ENCODE peak calls at places on chromosomes 2 and 18, in eight cellular contexts. One of them, this sample, is unnamed.

GRCh38 chr2:10267551-10268465 is 34.9 kb upstream of the HPCAL1 start:
- DNase-seq in heart left ventricle: peak
- DNase-seq in lower leg skin: peak
- DNase-seq in GM12878: no peak
- DNase-seq in cardiac fibroblast: no peak
- DNase-seq in left ventricle myocardium inferior: peak
- DNase-seq in AG04450: no peak
- DNase-seq in GM23338: peak
- DNase-seq in this sample: no peak

GRCh38 chr2:19176977-19177376 is 181.4 kb downstream of the OSR1 start:
- DNase-seq in heart left ventricle: no peak
- DNase-seq in GM12878: no peak
- DNase-seq in left ventricle myocardium inferior: no peak
- DNase-seq in cardiac fibroblast: peak
- DNase-seq in GM23338: no peak
- DNase-seq in AG04450: no peak
- DNase-seq in lower leg skin: no peak
- DNase-seq in this sample: peak

GRCh38 chr18:35141567-35142269 is 99.1 kb upstream of the ZNF397 start:
- DNase-seq in GM12878: no peak
- DNase-seq in heart left ventricle: no peak
- DNase-seq in lower leg skin: no peak
- DNase-seq in left ventricle myocardium inferior: no peak
- DNase-seq in AG04450: no peak
- DNase-seq in GM23338: no peak
- DNase-seq in cardiac fibroblast: no peak
- DNase-seq in this sample: no peak

GRCh38 chr2:56325661-56326345 is 142.0 kb downstream of the CCDC85A start:
- DNase-seq in left ventricle myocardium inferior: no peak
- DNase-seq in cardiac fibroblast: no peak
- DNase-seq in GM23338: no peak
- DNase-seq in lower leg skin: no peak
- DNase-seq in GM12878: no peak
- DNase-seq in AG04450: no peak
- DNase-seq in heart left ventricle: no peak
- DNase-seq in this sample: no peak

GRCh38 chr18:61149786-61150185 is 183.4 kb upstream of the CDH20 start:
- DNase-seq in GM12878: no peak
- DNase-seq in heart left ventricle: no peak
- DNase-seq in lower leg skin: no peak
- DNase-seq in GM23338: no peak
- DNase-seq in AG04450: no peak
- DNase-seq in cardiac fibroblast: no peak
- DNase-seq in left ventricle myocardium inferior: no peak
- DNase-seq in this sample: no peak

GRCh38 chr2:28994679-28995078 is 13.6 kb downstream of the TOGARAM2 start:
- DNase-seq in GM12878: no peak
- DNase-seq in lower leg skin: no peak
- DNase-seq in cardiac fibroblast: no peak
- DNase-seq in heart left ventricle: no peak
- DNase-seq in GM23338: no peak
- DNase-seq in AG04450: no peak
- DNase-seq in left ventricle myocardium inferior: no peak
- DNase-seq in this sample: no peak

GRCh38 chr2:230865324-230865765 is 603 bp downstream of the ITM2C start:
- DNase-seq in AG04450: no peak
- DNase-seq in GM23338: peak
- DNase-seq in lower leg skin: no peak
- DNase-seq in left ventricle myocardium inferior: no peak
- DNase-seq in cardiac fibroblast: peak
- DNase-seq in heart left ventricle: no peak
- DNase-seq in GM12878: no peak
- DNase-seq in this sample: no peak

GRCh38 chr2:109724533-109725460 is 69.3 kb upstream of the RGPD5 start:
- DNase-seq in cardiac fibroblast: no peak
- DNase-seq in AG04450: no peak
- DNase-seq in GM12878: no peak
- DNase-seq in lower leg skin: peak
- DNase-seq in heart left ventricle: no peak
- DNase-seq in left ventricle myocardium inferior: no peak
- DNase-seq in GM23338: no peak
- DNase-seq in this sample: no peak

GRCh38 chr2:174670446-174670845 is 72.8 kb upstream of the WIPF1 start:
- DNase-seq in GM23338: no peak
- DNase-seq in AG04450: no peak
- DNase-seq in heart left ventricle: peak
- DNase-seq in left ventricle myocardium inferior: peak
- DNase-seq in lower leg skin: no peak
- DNase-seq in GM12878: no peak
- DNase-seq in cardiac fibroblast: peak
- DNase-seq in this sample: no peak

GRCh38 chr2:25420820-25421237 is 79.1 kb upstream of the DNMT3A start:
- DNase-seq in cardiac fibroblast: no peak
- DNase-seq in GM12878: peak
- DNase-seq in lower leg skin: no peak
- DNase-seq in heart left ventricle: no peak
- DNase-seq in left ventricle myocardium inferior: no peak
- DNase-seq in AG04450: no peak
- DNase-seq in GM23338: no peak
- DNase-seq in this sample: no peak

GRCh38 chr2:232363784-232364615 is 14.6 kb upstream of the ALPP start:
- DNase-seq in cardiac fibroblast: peak
- DNase-seq in heart left ventricle: no peak
- DNase-seq in left ventricle myocardium inferior: no peak
- DNase-seq in lower leg skin: no peak
- DNase-seq in AG04450: no peak
- DNase-seq in GM23338: no peak
- DNase-seq in GM12878: peak
- DNase-seq in this sample: no peak

GRCh38 chr2:148483675-148484074 is 160.9 kb upstream of the EPC2 start:
- DNase-seq in GM23338: no peak
- DNase-seq in left ventricle myocardium inferior: no peak
- DNase-seq in cardiac fibroblast: no peak
- DNase-seq in AG04450: no peak
- DNase-seq in lower leg skin: no peak
- DNase-seq in GM12878: no peak
- DNase-seq in heart left ventricle: no peak
- DNase-seq in this sample: no peak

GRCh38 chr2:63044360-63045327 is 6.0 kb upstream of the OTX1 start:
- DNase-seq in lower leg skin: no peak
- DNase-seq in GM12878: no peak
- DNase-seq in heart left ventricle: no peak
- DNase-seq in left ventricle myocardium inferior: no peak
- DNase-seq in AG04450: no peak
- DNase-seq in cardiac fibroblast: no peak
- DNase-seq in GM23338: peak
- DNase-seq in this sample: no peak

GRCh38 chr2:173716458-173717052 is 248.6 kb downstream of the SP3 start:
- DNase-seq in lower leg skin: no peak
- DNase-seq in left ventricle myocardium inferior: no peak
- DNase-seq in heart left ventricle: no peak
- DNase-seq in AG04450: no peak
- DNase-seq in GM23338: no peak
- DNase-seq in cardiac fibroblast: no peak
- DNase-seq in GM12878: no peak
- DNase-seq in this sample: no peak

GRCh38 chr18:25786778-25787177 is 303.6 kb downstream of the SS18 start:
- DNase-seq in GM12878: no peak
- DNase-seq in cardiac fibroblast: peak
- DNase-seq in left ventricle myocardium inferior: no peak
- DNase-seq in AG04450: peak
- DNase-seq in lower leg skin: no peak
- DNase-seq in heart left ventricle: no peak
- DNase-seq in GM23338: no peak
- DNase-seq in this sample: peak

GRCh38 chr2:98658816-98659486 is 50.6 kb downstream of the UNC50 start:
- DNase-seq in lower leg skin: no peak
- DNase-seq in AG04450: no peak
- DNase-seq in left ventricle myocardium inferior: no peak
- DNase-seq in GM23338: no peak
- DNase-seq in GM12878: no peak
- DNase-seq in heart left ventricle: no peak
- DNase-seq in cardiac fibroblast: no peak
- DNase-seq in this sample: no peak

GRCh38 chr2:98654702-98655488 is 46.5 kb downstream of the UNC50 start:
- DNase-seq in left ventricle myocardium inferior: no peak
- DNase-seq in AG04450: no peak
- DNase-seq in heart left ventricle: no peak
- DNase-seq in cardiac fibroblast: no peak
- DNase-seq in GM23338: no peak
- DNase-seq in lower leg skin: no peak
- DNase-seq in GM12878: no peak
- DNase-seq in this sample: no peak

GRCh38 chr2:98650998-98651397 is 42.6 kb downstream of the UNC50 start:
- DNase-seq in GM12878: no peak
- DNase-seq in GM23338: no peak
- DNase-seq in lower leg skin: no peak
- DNase-seq in heart left ventricle: no peak
- DNase-seq in cardiac fibroblast: no peak
- DNase-seq in AG04450: no peak
- DNase-seq in left ventricle myocardium inferior: no peak
- DNase-seq in this sample: no peak

GRCh38 chr2:98656800-98657199 is 48.4 kb downstream of the UNC50 start:
- DNase-seq in cardiac fibroblast: no peak
- DNase-seq in left ventricle myocardium inferior: no peak
- DNase-seq in GM12878: no peak
- DNase-seq in GM23338: no peak
- DNase-seq in lower leg skin: no peak
- DNase-seq in AG04450: no peak
- DNase-seq in heart left ventricle: no peak
- DNase-seq in this sample: no peak
- TF ChIP-seq CTCF in cardiac fibroblast: no peak
- TF ChIP-seq CTCF in left ventricle myocardium inferior: no peak
- TF ChIP-seq CTCF in GM12878: no peak
- TF ChIP-seq CTCF in GM23338: no peak
- TF ChIP-seq CTCF in lower leg skin: no peak
- TF ChIP-seq CTCF in AG04450: no peak
- TF ChIP-seq CTCF in heart left ventricle: no peak
- TF ChIP-seq CTCF in this sample: no peak

DNA sequence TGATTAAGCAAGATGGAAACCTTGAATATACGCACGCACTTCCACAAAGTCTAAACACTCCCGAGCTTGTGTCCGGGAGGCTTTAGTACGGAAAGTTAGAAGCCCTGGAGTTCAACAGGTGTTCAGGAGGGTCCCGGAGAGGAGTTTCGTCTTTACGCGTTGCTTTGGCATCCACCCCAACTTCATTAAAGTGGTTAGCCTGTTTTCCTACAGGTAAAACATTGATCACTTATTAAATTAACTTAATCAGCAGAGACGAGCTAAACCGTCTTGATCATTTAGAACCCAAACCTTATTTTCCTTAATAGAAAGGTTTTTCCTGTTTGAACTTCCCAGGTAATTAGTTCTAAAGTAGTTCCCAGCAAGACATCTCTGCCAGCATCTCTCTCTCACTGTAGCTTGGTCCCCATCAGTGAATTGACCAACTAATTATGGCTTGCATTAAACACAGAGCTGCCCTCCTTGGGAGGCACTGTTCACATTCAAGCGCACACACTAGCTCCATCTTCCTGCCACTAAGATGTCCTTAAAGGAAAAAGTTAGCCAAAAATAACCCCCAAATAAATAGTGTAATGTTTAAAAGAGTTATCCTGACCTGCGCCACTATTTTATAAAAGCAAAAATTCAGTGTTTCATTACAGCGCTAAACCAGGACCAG is 1.4 kb downstream of the NPAS2 start:
- DNase-seq in GM12878: no peak
- DNase-seq in GM23338: peak
- DNase-seq in heart left ventricle: no peak
- DNase-seq in left ventricle myocardium inferior: no peak
- DNase-seq in lower leg skin: no peak
- DNase-seq in cardiac fibroblast: peak
- DNase-seq in AG04450: no peak
- DNase-seq in this sample: no peak
- H3K4me3 ChIP-seq in GM12878: no peak
- H3K4me3 ChIP-seq in GM23338: peak
- H3K4me3 ChIP-seq in heart left ventricle: peak
- H3K4me3 ChIP-seq in left ventricle myocardium inferior: peak
- H3K4me3 ChIP-seq in lower leg skin: peak
- H3K4me3 ChIP-seq in cardiac fibroblast: peak
- H3K4me3 ChIP-seq in AG04450: peak
- H3K4me3 ChIP-seq in this sample: peak

GRCh38 chr2:39730685-39731302 is 48.3 kb downstream of the THUMPD2 start:
- DNase-seq in cardiac fibroblast: peak
- DNase-seq in GM23338: peak
- DNase-seq in GM12878: no peak
- DNase-seq in AG04450: no peak
- DNase-seq in left ventricle myocardium inferior: no peak
- DNase-seq in heart left ventricle: no peak
- DNase-seq in lower leg skin: no peak
- DNase-seq in this sample: no peak

GRCh38 chr2:39730276-39730675 is 48.8 kb downstream of the THUMPD2 start:
- DNase-seq in heart left ventricle: no peak
- DNase-seq in GM12878: no peak
- DNase-seq in GM23338: no peak
- DNase-seq in cardiac fibroblast: no peak
- DNase-seq in AG04450: no peak
- DNase-seq in lower leg skin: no peak
- DNase-seq in left ventricle myocardium inferior: no peak
- DNase-seq in this sample: no peak

GRCh38 chr2:39731546-39731945 is 47.5 kb downstream of the THUMPD2 start:
- DNase-seq in heart left ventricle: no peak
- DNase-seq in GM23338: no peak
- DNase-seq in AG04450: no peak
- DNase-seq in cardiac fibroblast: no peak
- DNase-seq in lower leg skin: no peak
- DNase-seq in GM12878: no peak
- DNase-seq in left ventricle myocardium inferior: no peak
- DNase-seq in this sample: no peak

GRCh38 chr2:39725401-39725800 is 53.7 kb downstream of the THUMPD2 start:
- DNase-seq in AG04450: no peak
- DNase-seq in lower leg skin: no peak
- DNase-seq in left ventricle myocardium inferior: no peak
- DNase-seq in cardiac fibroblast: no peak
- DNase-seq in heart left ventricle: no peak
- DNase-seq in GM12878: no peak
- DNase-seq in GM23338: no peak
- DNase-seq in this sample: peak

DNA sequence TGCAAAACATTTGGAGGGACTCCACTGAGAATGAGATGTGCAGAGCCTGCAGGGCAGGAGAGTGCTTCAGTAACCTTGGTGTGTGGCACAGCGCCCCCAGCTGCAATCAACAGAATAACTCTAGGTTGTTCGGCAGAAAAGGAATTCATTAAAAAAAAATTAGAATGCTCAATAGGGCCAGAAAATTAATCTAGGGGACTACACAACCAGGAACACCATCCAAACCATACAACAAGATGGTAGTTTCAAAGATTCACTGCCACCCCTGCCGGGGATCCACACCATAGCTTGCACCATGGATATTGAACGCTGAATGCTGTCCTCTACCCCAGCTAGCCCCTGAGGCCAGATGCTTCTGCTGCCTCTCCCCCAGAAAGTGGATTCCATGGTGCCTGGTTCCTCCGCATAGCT is 50.1 kb downstream of the THUMPD2 start:
- DNase-seq in GM12878: no peak
- DNase-seq in lower leg skin: no peak
- DNase-seq in cardiac fibroblast: peak
- DNase-seq in left ventricle myocardium inferior: no peak
- DNase-seq in AG04450: no peak
- DNase-seq in GM23338: peak
- DNase-seq in heart left ventricle: peak
- DNase-seq in this sample: no peak
- TF ChIP-seq CTCF in GM12878: peak
- TF ChIP-seq CTCF in lower leg skin: no peak
- TF ChIP-seq CTCF in cardiac fibroblast: peak
- TF ChIP-seq CTCF in left ventricle myocardium inferior: peak
- TF ChIP-seq CTCF in AG04450: peak
- TF ChIP-seq CTCF in GM23338: peak
- TF ChIP-seq CTCF in heart left ventricle: peak
- TF ChIP-seq CTCF in this sample: peak

GRCh38 chr2:157441072-157441454 is 2.8 kb downstream of the CYTIP start:
- DNase-seq in GM23338: no peak
- DNase-seq in lower leg skin: no peak
- DNase-seq in GM12878: no peak
- DNase-seq in heart left ventricle: peak
- DNase-seq in left ventricle myocardium inferior: no peak
- DNase-seq in AG04450: no peak
- DNase-seq in cardiac fibroblast: peak
- DNase-seq in this sample: no peak
- H3K4me3 ChIP-seq in GM23338: no peak
- H3K4me3 ChIP-seq in lower leg skin: no peak
- H3K4me3 ChIP-seq in GM12878: peak
- H3K4me3 ChIP-seq in heart left ventricle: peak
- H3K4me3 ChIP-seq in left ventricle myocardium inferior: peak
- H3K4me3 ChIP-seq in AG04450: no peak
- H3K4me3 ChIP-seq in cardiac fibroblast: no peak
- H3K4me3 ChIP-seq in this sample: no peak